ENCODE peak calls at places on chromosomes 5 and 9, in eight cellular contexts. C, B, D, O, P, T, J and R are unnamed samples.

GRCh38 chr9:93304574-93305496 is 120.9 kb downstream of the WNK2 start:
- DNase-seq in C (no peak), B (no peak), D (peak), O (peak), P (peak), T (peak), J (no peak), R (peak)

GRCh38 chr5:168885324-168886120 is 306.4 kb upstream of the PANK3 start:
- DNase-seq in C (no peak), B (no peak), D (no peak), O (no peak), P (peak), T (no peak), J (no peak), R (peak)

GRCh38 chr9:118533101-118533500 is 828.9 kb downstream of the TLR4 start:
- DNase-seq in C (no peak), B (no peak), D (no peak), O (no peak), P (no peak), T (peak), J (no peak), R (no peak)

GRCh38 chr5:23994581-23995370 is 487.4 kb downstream of the PRDM9 start:
- DNase-seq in C (no peak), B (no peak), D (no peak), O (no peak), P (no peak), T (no peak), J (no peak), R (no peak)

GRCh38 chr5:135324897-135325650 is 74.0 kb downstream of the MACROH2A1 start:
- DNase-seq in C (no peak), B (no peak), D (no peak), O (no peak), P (no peak), T (no peak), J (no peak), R (no peak)

GRCh38 chr5:34583167-34583566 is 73.0 kb upstream of the RAI14 start:
- DNase-seq in C (no peak), B (no peak), D (no peak), O (no peak), P (no peak), T (no peak), J (no peak), R (no peak)

GRCh38 chr5:149348463-149348862 is 3.2 kb downstream of the GRPEL2 start:
- DNase-seq in C (no peak), B (no peak), D (no peak), O (no peak), P (no peak), T (no peak), J (no peak), R (no peak)

GRCh38 chr5:73591102-73591695 is 25.7 kb downstream of the UTP15 start:
- DNase-seq in C (peak), B (peak), D (peak), O (peak), P (no peak), T (peak), J (peak), R (no peak)

GRCh38 chr5:180636403-180637075 is 12.9 kb downstream of the FLT4 start:
- DNase-seq in C (no peak), B (no peak), D (no peak), O (no peak), P (peak), T (peak), J (no peak), R (peak)

GRCh38 chr9:112752334-112753110 is 2.0 kb downstream of the SNX30 start:
- DNase-seq in C (no peak), B (peak), D (no peak), O (no peak), P (no peak), T (no peak), J (no peak), R (no peak)

GRCh38 chr5:131462479-131462878 is 172.6 kb downstream of the RAPGEF6 start:
- DNase-seq in C (no peak), B (no peak), D (no peak), O (no peak), P (no peak), T (no peak), J (no peak), R (no peak)

GRCh38 chr5:34411470-34412346 is 244.4 kb upstream of the RAI14 start:
- DNase-seq in C (no peak), B (no peak), D (peak), O (no peak), P (no peak), T (peak), J (no peak), R (no peak)

GRCh38 chr9:109475526-109475925 is 22.6 kb downstream of the PTPN3 start:
- DNase-seq in C (no peak), B (no peak), D (no peak), O (no peak), P (no peak), T (no peak), J (no peak), R (no peak)

GRCh38 chr9:121026768-121027167 is 23.3 kb downstream of the C5 start:
- DNase-seq in C (no peak), B (no peak), D (no peak), O (no peak), P (no peak), T (no peak), J (no peak), R (no peak)

GRCh38 chr5:16616536-16617271 is at the start of gene RETREG1:
- DNase-seq in C (peak), B (peak), D (peak), O (no peak), P (peak), T (peak), J (no peak), R (peak)

GRCh38 chr5:33479321-33479720 is 38.6 kb downstream of the TARS1 start:
- DNase-seq in C (no peak), B (no peak), D (no peak), O (no peak), P (no peak), T (peak), J (no peak), R (no peak)

GRCh38 chr5:138240690-138241385 is 27.7 kb upstream of the CDC23 start:
- DNase-seq in C (no peak), B (peak), D (no peak), O (no peak), P (no peak), T (no peak), J (no peak), R (no peak)

GRCh38 chr5:73263001-73263710 is 90.2 kb downstream of the TMEM174 start:
- DNase-seq in C (no peak), B (no peak), D (no peak), O (no peak), P (no peak), T (peak), J (no peak), R (no peak)

GRCh38 chr5:171340491-171340890 is 31.4 kb downstream of the TLX3 start:
- DNase-seq in C (no peak), B (no peak), D (no peak), O (no peak), P (no peak), T (no peak), J (no peak), R (no peak)

GRCh38 chr5:54713923-54714581 is 196.5 kb downstream of the SNX18 start:
- DNase-seq in C (no peak), B (no peak), D (no peak), O (no peak), P (no peak), T (peak), J (no peak), R (no peak)

GRCh38 chr9:123999668-124000067 is 11.9 kb upstream of the LHX2 start:
- DNase-seq in C (no peak), B (no peak), D (no peak), O (no peak), P (no peak), T (no peak), J (no peak), R (no peak)

GRCh38 chr5:164980480-164980879 is 1475.1 kb downstream of the MAT2B start:
- DNase-seq in C (no peak), B (no peak), D (no peak), O (no peak), P (no peak), T (no peak), J (no peak), R (no peak)

GRCh38 chr5:134550271-134551214 is 25.1 kb downstream of the JADE2 start:
- DNase-seq in C (no peak), B (no peak), D (no peak), O (no peak), P (no peak), T (peak), J (no peak), R (peak)

GRCh38 chr5:160188151-160188967 is 40.9 kb upstream of the FABP6 start:
- DNase-seq in C (no peak), B (peak), D (no peak), O (peak), P (peak), T (peak), J (no peak), R (peak)

GRCh38 chr9:94758844-94759243 is 32.3 kb downstream of the AOPEP start:
- DNase-seq in C (no peak), B (no peak), D (no peak), O (no peak), P (no peak), T (no peak), J (no peak), R (no peak)

GRCh38 chr5:176519810-176520720 is 17.1 kb downstream of the RNF44 start:
- DNase-seq in C (no peak), B (no peak), D (no peak), O (no peak), P (no peak), T (no peak), J (no peak), R (no peak)

GRCh38 chr9:18824095-18824666 is 208.8 kb downstream of the SAXO1 start:
- DNase-seq in C (no peak), B (no peak), D (no peak), O (no peak), P (no peak), T (no peak), J (no peak), R (no peak)

GRCh38 chr5:59757442-59757841 is 136.1 kb downstream of the PDE4D start:
- DNase-seq in C (no peak), B (no peak), D (no peak), O (no peak), P (no peak), T (peak), J (no peak), R (no peak)